ENCODE peak calls at places on chromosomes 12 and 14, in seven cellular contexts. R is lung, I is iPS DF 6.9, U is tibial artery, A is upper lobe of right lung, N is aorta, Y is GM23248. M is an unnamed sample.

GRCh38 chr14:57725399-57726077 is 140.4 kb downstream of the SLC35F4 start:
- DNase-seq in N (no peak), I (no peak), U (no peak), A (no peak), Y (peak; percentile 79), R (no peak), M (no peak)

GRCh38 chr14:66074546-66074945 is 411.6 kb upstream of the CCDC196 start:
- DNase-seq in U (no peak), R (no peak), I (no peak), Y (no peak), N (no peak), A (no peak), M (no peak)

GRCh38 chr14:52961060-52961639 is 10.3 kb upstream of the FERMT2 start:
- DNase-seq in A (peak; percentile 64), U (peak; percentile 49), N (no peak), R (peak; percentile 49), Y (peak; percentile 72), I (no peak), M (peak; percentile 67)

GRCh38 chr14:67441672-67442071 is 29.7 kb upstream of the PLEK2 start:
- DNase-seq in U (no peak), A (no peak), I (no peak), N (no peak), R (no peak), Y (no peak), M (no peak)

GRCh38 chr14:66563731-66564130 is 55.8 kb downstream of the GPHN start:
- DNase-seq in Y (no peak), R (no peak), A (no peak), I (no peak), N (no peak), U (no peak), M (no peak)

GRCh38 chr14:65277580-65278270 is 134.8 kb upstream of the FUT8 start:
- DNase-seq in U (no peak), I (no peak), N (no peak), R (no peak), A (no peak), Y (no peak), M (no peak)

GRCh38 chr12:96134200-96134599 is 60.0 kb upstream of the ELK3 start:
- DNase-seq in Y (no peak), I (no peak), A (no peak), U (no peak), N (no peak), R (no peak), M (no peak)

GRCh38 chr14:26938054-26938453 is 340.2 kb upstream of the NOVA1 start:
- DNase-seq in N (no peak), A (no peak), Y (no peak), R (no peak), I (no peak), U (no peak), M (no peak)

GRCh38 chr12:82682851-82683261 is 3.9 kb upstream of the TMTC2 start:
- DNase-seq in A (no peak), I (no peak), R (no peak), Y (peak; percentile 10), U (no peak), N (no peak), M (no peak)

DNA sequence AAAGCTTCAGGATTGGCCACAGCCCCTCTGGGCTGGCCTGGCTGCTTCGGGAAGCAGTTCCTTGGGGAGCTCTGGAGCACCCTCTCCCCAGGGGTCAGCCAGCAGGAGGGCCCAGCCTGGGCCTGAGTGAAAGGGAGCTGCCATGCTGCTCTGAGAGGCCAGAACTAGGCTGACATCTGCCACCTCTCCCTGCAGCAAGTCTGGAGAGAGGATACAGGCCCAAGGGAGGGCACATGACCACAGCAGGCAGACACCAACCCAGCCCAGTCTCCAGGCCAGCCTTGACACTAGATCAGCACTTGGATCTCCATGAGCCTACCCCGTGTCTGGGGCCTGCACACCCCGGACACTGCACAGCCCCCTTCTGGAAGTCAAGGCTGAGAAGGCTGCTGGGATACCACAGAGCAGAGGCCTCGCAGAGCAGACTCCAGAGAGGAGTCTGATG is 13.1 kb downstream of the COL2A1 start:
- DNase-seq in A (no peak), N (no peak), I (no peak), R (no peak), Y (no peak), U (no peak), M (no peak)
- H3K36me3 ChIP-seq in A (no peaks in the 10 kb centered on the region), N (no peaks in the 10 kb centered on the region), I (no peaks in the 10 kb centered on the region), R (no peaks in the 10 kb centered on the region), Y (no peaks in the 10 kb centered on the region), U (no peaks in the 10 kb centered on the region), M (no peaks in the 10 kb centered on the region)

DNA sequence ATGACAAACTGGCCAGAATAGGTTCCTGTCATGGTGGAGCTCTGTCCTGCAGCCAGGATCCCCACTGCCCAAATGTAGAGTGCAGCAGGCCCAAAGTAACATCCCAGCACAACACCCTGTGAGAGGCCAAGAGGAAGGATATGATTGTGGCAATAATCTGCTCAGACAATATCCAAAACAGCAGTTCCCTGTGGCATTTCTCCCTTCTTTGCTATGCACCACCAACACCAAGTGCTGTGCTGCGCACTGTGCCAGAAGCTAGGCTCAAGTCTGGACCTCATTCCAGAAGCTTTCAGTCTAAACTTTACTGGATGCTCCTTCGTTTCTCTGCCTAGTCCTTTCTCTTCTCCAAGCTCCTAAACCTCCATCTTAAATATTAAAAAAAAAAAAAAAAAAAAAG is 33.4 kb downstream of the SLC11A2 start:
- DNase-seq in U (peak; percentile 64), I (no peak), Y (no peak), R (no peak), A (no peak), N (peak; percentile 75), M (no peak)
- H3K36me3 ChIP-seq in U (peaks cover 66% of the 10 kb centered on the region), I (peaks cover 18% of the 10 kb centered on the region), Y (peaks cover 14% of the 10 kb centered on the region), R (peaks cover 56% of the 10 kb centered on the region), A (peaks cover 98% of the 10 kb centered on the region), N (peaks cover 9% of the 10 kb centered on the region), M (no peaks in the 10 kb centered on the region)

GRCh38 chr14:102000902-102001301 is 36.5 kb downstream of the DYNC1H1 start:
- DNase-seq in A (no peak), Y (no peak), N (no peak), R (no peak), U (no peak), I (no peak), M (no peak)

GRCh38 chr14:101992708-101993107 is 28.3 kb downstream of the DYNC1H1 start:
- DNase-seq in A (no peak), N (no peak), U (no peak), Y (no peak), R (no peak), I (no peak), M (no peak)

DNA sequence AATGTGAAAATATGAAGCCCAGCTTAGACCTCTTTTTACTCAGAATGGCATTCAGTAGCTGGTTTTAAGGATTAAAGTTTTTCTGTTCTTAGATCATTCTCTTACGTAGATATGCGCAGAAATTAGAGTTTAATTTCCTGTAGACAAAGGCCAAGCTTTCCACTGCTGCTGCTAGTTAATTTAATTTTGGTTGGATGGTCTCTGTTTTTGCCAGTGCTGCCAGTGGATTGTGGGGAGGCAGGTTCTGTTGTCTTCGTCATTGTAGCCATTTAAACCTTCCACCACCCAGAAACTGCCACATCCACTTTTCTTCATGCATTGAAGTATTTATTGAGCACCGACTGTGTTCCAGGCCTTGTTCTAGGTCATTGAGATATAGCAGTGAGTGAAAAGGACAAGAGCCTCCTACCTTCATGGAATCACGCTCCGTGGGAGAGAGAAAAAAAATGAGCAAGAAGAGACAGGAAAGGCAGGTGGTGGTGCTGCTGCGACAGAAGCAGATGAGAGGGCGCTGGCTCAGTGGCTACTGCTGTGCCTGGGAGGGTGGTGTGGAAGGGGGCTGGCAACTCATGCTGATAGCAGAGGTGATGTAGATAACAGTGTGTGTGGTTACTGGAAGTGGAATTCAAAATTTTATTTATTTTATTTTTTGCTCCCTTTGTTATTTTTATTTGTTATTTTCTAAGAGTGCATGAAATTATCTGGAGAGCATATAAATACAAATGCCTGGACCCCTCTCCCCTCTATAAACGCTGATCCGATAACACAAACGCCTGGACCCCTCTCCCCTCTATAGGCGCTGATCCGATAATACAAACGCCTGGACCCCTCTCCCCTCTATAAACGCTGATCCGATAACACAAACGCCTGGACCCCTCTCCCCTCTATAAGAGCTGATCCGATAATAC is 33.3 kb downstream of the DYNC1H1 start:
- DNase-seq in A (no peak), I (no peak), U (no peak), Y (no peak), R (no peak), N (no peak), M (no peak)
- H3K36me3 ChIP-seq in A (peaks cover 99% of the 10 kb centered on the region), I (peaks cover 43% of the 10 kb centered on the region), U (peaks cover 90% of the 10 kb centered on the region), Y (peaks cover 91% of the 10 kb centered on the region), R (peaks cover 46% of the 10 kb centered on the region), N (peaks cover 12% of the 10 kb centered on the region), M (no peaks in the 10 kb centered on the region)

GRCh38 chr12:49556391-49557186 is 11.4 kb downstream of the MCRS1 start:
- DNase-seq in A (no peak), Y (no peak), I (no peak), U (no peak), N (peak; percentile 20), R (no peak), M (no peak)
- H3K36me3 ChIP-seq in A (peaks cover 45% of the 10 kb centered on the region), Y (no peaks in the 10 kb centered on the region), I (peaks cover 28% of the 10 kb centered on the region), U (peaks cover 34% of the 10 kb centered on the region), N (peaks cover 3% of the 10 kb centered on the region), R (peaks cover 8% of the 10 kb centered on the region), M (no peaks in the 10 kb centered on the region)

GRCh38 chr14:75519826-75520692 is 2.2 kb upstream of the BATF start:
- DNase-seq in N (no peak), U (no peak), I (no peak), Y (peak; percentile 51), R (no peak), A (no peak), M (no peak)
- H3K36me3 ChIP-seq in N (no peaks in the 10 kb centered on the region), U (no peaks in the 10 kb centered on the region), I (no peaks in the 10 kb centered on the region), Y (no peaks in the 10 kb centered on the region), R (no peaks in the 10 kb centered on the region), A (no peaks in the 10 kb centered on the region), M (no peaks in the 10 kb centered on the region)

GRCh38 chr12:55696141-55696540 is 11.6 kb downstream of the ITGA7 start:
- DNase-seq in U (no peak), Y (no peak), R (no peak), A (peak; percentile 42), N (peak; percentile 30), I (no peak), M (peak; percentile 1)
- H3K36me3 ChIP-seq in U (peaks cover 70% of the 10 kb centered on the region), Y (no peaks in the 10 kb centered on the region), R (no peaks in the 10 kb centered on the region), A (no peaks in the 10 kb centered on the region), N (peaks cover 3% of the 10 kb centered on the region), I (peaks cover 13% of the 10 kb centered on the region), M (no peaks in the 10 kb centered on the region)

GRCh38 chr12:111519083-111519482 is 80.0 kb downstream of the ATXN2 start:
- DNase-seq in I (no peak), R (no peak), Y (no peak), N (no peak), U (no peak), A (no peak), M (no peak)

GRCh38 chr12:111519937-111520336 is 79.2 kb downstream of the ATXN2 start:
- DNase-seq in A (no peak), Y (no peak), N (no peak), R (no peak), I (no peak), U (no peak), M (no peak)

DNA sequence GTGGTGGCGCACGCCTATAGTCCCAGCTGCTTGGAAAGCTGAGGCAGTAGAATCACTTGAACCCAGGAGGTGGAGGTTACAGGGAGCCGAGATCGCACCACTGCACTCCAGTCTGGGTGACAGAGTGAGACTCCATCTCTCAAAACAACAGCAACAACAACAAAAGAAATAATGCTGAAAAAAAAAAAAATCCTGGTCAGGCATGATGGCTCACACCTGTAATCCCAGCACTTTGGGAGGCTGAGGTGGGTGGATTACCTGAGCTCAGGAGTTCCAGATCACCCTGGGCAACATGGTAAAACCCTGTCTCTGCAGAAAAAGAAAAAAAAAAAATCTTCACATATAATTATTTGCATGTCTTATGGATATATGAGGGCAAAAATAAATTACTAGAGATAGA is 75.5 kb downstream of the ATXN2 start:
- DNase-seq in Y (no peak), A (no peak), I (no peak), N (no peak), U (no peak), R (no peak), M (no peak)
- H3K36me3 ChIP-seq in Y (peaks cover 89% of the 10 kb centered on the region), A (peaks cover 75% of the 10 kb centered on the region), I (peaks cover 4% of the 10 kb centered on the region), N (peaks cover 7% of the 10 kb centered on the region), U (peaks cover 55% of the 10 kb centered on the region), R (peaks cover 35% of the 10 kb centered on the region), M (no peaks in the 10 kb centered on the region)

M was measured in uterus.